ENCODE peak calls at places on chromosomes 16 and 17, in ten cellular contexts. C, K, Y, L, T, P, Z, A, Q and U are unnamed samples.

GRCh38 chr17:65022751-65023421 is 33.7 kb downstream of the GNA13 start:
- DNase-seq in L (no peak), C (no peak), A (no peak), Q (peak), K (no peak), Y (no peak), T (no peak), Z (peak), P (no peak), U (no peak)

GRCh38 chr17:4872786-4873185 is 26.6 kb upstream of the C17orf107 start:
- DNase-seq in Y (no peak), C (no peak), T (no peak), P (no peak), Q (no peak), Z (peak), L (no peak), A (no peak), K (no peak), U (no peak)

GRCh38 chr17:66952031-66952524 is 12.4 kb upstream of the CACNG4 start:
- DNase-seq in Y (peak), Z (no peak), P (no peak), K (peak), T (no peak), Q (peak), L (peak), C (peak), A (no peak), U (no peak)

GRCh38 chr17:74502866-74503265 is 28.4 kb downstream of the CD300LB start:
- DNase-seq in A (peak), C (no peak), P (no peak), L (no peak), Y (peak), T (no peak), Z (no peak), Q (no peak), K (no peak), U (no peak)

GRCh38 chr16:84613408-84614071 is 4.3 kb downstream of the COTL1 start:
- DNase-seq in P (no peak), T (no peak), Z (no peak), A (no peak), Q (no peak), Y (no peak), L (no peak), K (no peak), C (no peak), U (no peak)

GRCh38 chr16:84380405-84380804 is 12.1 kb downstream of the ATP2C2 start:
- DNase-seq in C (no peak), L (no peak), Y (no peak), K (no peak), Q (no peak), P (no peak), A (no peak), Z (no peak), T (no peak), U (peak)

GRCh38 chr17:9239260-9239820 is 218.0 kb downstream of the NTN1 start:
- DNase-seq in L (no peak), K (no peak), A (no peak), T (no peak), Y (no peak), P (no peak), Z (no peak), Q (no peak), C (no peak), U (no peak)

GRCh38 chr17:32275060-32276042 is 9.7 kb downstream of the RHBDL3 start:
- DNase-seq in A (no peak), P (no peak), Y (no peak), L (peak), Q (peak), T (no peak), C (no peak), Z (peak), K (peak), U (no peak)

GRCh38 chr16:54266363-54266955 is 20.1 kb downstream of the IRX3 start:
- DNase-seq in K (no peak), A (no peak), P (no peak), L (no peak), T (no peak), Q (peak), Z (no peak), Y (no peak), C (no peak), U (no peak)

GRCh38 chr16:87538160-87538559 is 45.3 kb upstream of the ZCCHC14 start:
- DNase-seq in P (no peak), Y (no peak), Z (no peak), Q (no peak), C (no peak), A (no peak), L (no peak), T (no peak), K (no peak), U (no peak)

GRCh38 chr17:28842282-28843012 is at the start of gene FAM222B:
- DNase-seq in Q (peak), A (peak), L (no peak), P (peak), Z (peak), K (peak), T (peak), C (peak), Y (peak), U (peak)

GRCh38 chr16:51440096-51440495 is 289.0 kb upstream of the SALL1 start:
- DNase-seq in Y (no peak), C (peak), A (no peak), P (no peak), K (no peak), Z (no peak), L (no peak), T (no peak), Q (no peak), U (no peak)

GRCh38 chr16:17261197-17261858 is 209.4 kb downstream of the XYLT1 start:
- DNase-seq in Z (no peak), C (no peak), Y (no peak), T (no peak), L (no peak), K (no peak), P (no peak), Q (no peak), A (no peak), U (no peak)

GRCh38 chr17:4465786-4466185 is 32.0 kb downstream of the SPNS3 start:
- DNase-seq in P (no peak), L (no peak), Q (no peak), Z (no peak), A (no peak), C (no peak), K (no peak), T (no peak), Y (no peak), U (no peak)

GRCh38 chr17:62790554-62790953 is 17.6 kb downstream of the MARCHF10 start:
- DNase-seq in Z (peak), T (no peak), L (no peak), Q (peak), Y (no peak), A (no peak), K (no peak), P (no peak), C (no peak), U (no peak)

GRCh38 chr17:83099570-83100181 is 20.3 kb downstream of the METRNL start:
- DNase-seq in K (peak), C (peak), A (no peak), T (no peak), Y (no peak), L (no peak), Q (peak), P (no peak), Z (peak), U (no peak)

GRCh38 chr16:30747331-30747730 is 894 bp upstream of the PHKG2 start:
- DNase-seq in K (peak), L (no peak), P (no peak), Z (peak), Y (no peak), T (no peak), C (no peak), Q (no peak), A (no peak), U (no peak)

GRCh38 chr17:81512984-81513668 is 527 bp upstream of the ACTG1 start:
- DNase-seq in P (peak), C (peak), Z (no peak), K (peak), T (no peak), A (peak), L (no peak), Q (peak), Y (peak), U (no peak)

GRCh38 chr16:49349446-49350168 is 24.0 kb upstream of the C16orf78 start:
- DNase-seq in Q (no peak), Y (no peak), Z (no peak), C (no peak), L (no peak), P (no peak), A (no peak), T (no peak), K (no peak), U (no peak)

GRCh38 chr17:76473541-76473985 is 6.2 kb downstream of the AANAT start:
- DNase-seq in A (no peak), P (no peak), C (peak), T (no peak), Q (no peak), K (no peak), Y (no peak), Z (no peak), L (no peak), U (no peak)

GRCh38 chr17:2412561-2413021 is 11.7 kb upstream of the MNT start:
- DNase-seq in Z (peak), Q (peak), C (peak), P (peak), Y (no peak), T (no peak), A (no peak), K (no peak), L (no peak), U (no peak)

GRCh38 chr17:74987909-74988711 is 678 bp downstream of the CDR2L start:
- DNase-seq in Z (peak), A (no peak), T (peak), K (peak), L (no peak), Q (peak), P (peak), Y (peak), C (peak), U (no peak)

GRCh38 chr17:79053251-79053925 is 21.2 kb upstream of the ENGASE start:
- DNase-seq in P (peak), C (no peak), A (no peak), Q (peak), L (no peak), T (peak), Z (peak), K (no peak), Y (no peak), U (no peak)

GRCh38 chr17:6843241-6843890 is 11.8 kb upstream of the TEKT1 start:
- DNase-seq in L (no peak), Z (peak), C (peak), Q (peak), K (peak), Y (no peak), A (no peak), P (no peak), T (no peak), U (peak)

GRCh38 chr16:83744521-83744981 is 63.2 kb upstream of the HSBP1 start:
- DNase-seq in Q (peak), C (no peak), P (peak), A (no peak), L (no peak), Z (no peak), Y (peak), T (no peak), K (peak), U (no peak)

GRCh38 chr16:10625595-10626357 is 45.4 kb upstream of the EMP2 start:
- DNase-seq in L (no peak), Y (no peak), T (no peak), Z (peak), A (no peak), C (no peak), K (peak), Q (no peak), P (no peak), U (no peak)

GRCh38 chr17:75270218-75270965 is 639 bp downstream of the MIF4GD start:
- DNase-seq in L (no peak), Y (peak), T (no peak), C (peak), Q (peak), Z (peak), K (peak), P (peak), A (peak), U (no peak)

GRCh38 chr16:53518550-53519416 is 15.8 kb upstream of the AKTIP start:
- DNase-seq in L (no peak), T (no peak), Y (peak), Z (peak), Q (peak), A (peak), C (no peak), K (no peak), P (no peak), U (peak)

GRCh38 chr16:84319146-84319760 is 24.6 kb downstream of the WFDC1 start:
- DNase-seq in L (no peak), K (no peak), P (peak), C (no peak), Q (no peak), Y (no peak), A (no peak), T (no peak), Z (no peak), U (no peak)

GRCh38 chr16:1877804-1878203 is 5.8 kb upstream of the MEIOB start:
- DNase-seq in P (peak), C (no peak), A (no peak), Y (no peak), T (no peak), L (no peak), Q (no peak), K (no peak), Z (no peak), U (no peak)

GRCh38 chr17:44780845-44781480 is 22.2 kb downstream of the ADAM11 start:
- DNase-seq in A (no peak), Z (no peak), T (no peak), K (no peak), Q (no peak), P (no peak), Y (no peak), L (no peak), C (no peak), U (no peak)

GRCh38 chr16:70738083-70738977 is 52.5 kb upstream of the MTSS2 start:
- DNase-seq in Q (peak), Z (peak), P (peak), A (peak), L (no peak), T (no peak), C (peak), Y (peak), K (peak), U (no peak)

GRCh38 chr17:48623583-48623982 is 2.6 kb downstream of the HOXB9 start:
- DNase-seq in C (no peak), L (no peak), P (no peak), A (no peak), K (no peak), Y (no peak), Q (no peak), T (no peak), Z (no peak), U (no peak)

GRCh38 chr17:66988069-66988798 is 23.7 kb downstream of the CACNG4 start:
- DNase-seq in Y (no peak), T (no peak), A (no peak), Z (no peak), C (peak), Q (no peak), P (no peak), L (no peak), K (no peak), U (no peak)

GRCh38 chr16:89443727-89444084 is 46.7 kb downstream of the ANKRD11 start:
- DNase-seq in A (no peak), P (no peak), L (no peak), Q (no peak), Y (peak), K (no peak), C (no peak), T (no peak), Z (no peak), U (no peak)

GRCh38 chr17:39979865-39980401 is 674 bp upstream of the PSMD3 start:
- DNase-seq in L (no peak), K (peak), Z (no peak), T (no peak), Y (no peak), A (no peak), P (no peak), Q (peak), C (peak), U (peak)

GRCh38 chr16:81095653-81095952 is 592 bp downstream of the GCSH start:
- DNase-seq in P (no peak), L (no peak), K (no peak), Q (no peak), Z (no peak), T (no peak), A (no peak), C (no peak), Y (no peak), U (no peak)

GRCh38 chr17:56679767-56680422 is 86.4 kb downstream of the NOG start:
- DNase-seq in Z (no peak), A (no peak), L (no peak), K (no peak), T (no peak), C (no peak), Y (no peak), P (no peak), Q (no peak), U (peak)

GRCh38 chr16:67216612-67217490 is 10.1 kb upstream of the TMEM208 start:
- DNase-seq in L (no peak), P (no peak), Z (peak), A (no peak), K (no peak), Y (no peak), C (no peak), Q (no peak), T (no peak), U (no peak)

DNA sequence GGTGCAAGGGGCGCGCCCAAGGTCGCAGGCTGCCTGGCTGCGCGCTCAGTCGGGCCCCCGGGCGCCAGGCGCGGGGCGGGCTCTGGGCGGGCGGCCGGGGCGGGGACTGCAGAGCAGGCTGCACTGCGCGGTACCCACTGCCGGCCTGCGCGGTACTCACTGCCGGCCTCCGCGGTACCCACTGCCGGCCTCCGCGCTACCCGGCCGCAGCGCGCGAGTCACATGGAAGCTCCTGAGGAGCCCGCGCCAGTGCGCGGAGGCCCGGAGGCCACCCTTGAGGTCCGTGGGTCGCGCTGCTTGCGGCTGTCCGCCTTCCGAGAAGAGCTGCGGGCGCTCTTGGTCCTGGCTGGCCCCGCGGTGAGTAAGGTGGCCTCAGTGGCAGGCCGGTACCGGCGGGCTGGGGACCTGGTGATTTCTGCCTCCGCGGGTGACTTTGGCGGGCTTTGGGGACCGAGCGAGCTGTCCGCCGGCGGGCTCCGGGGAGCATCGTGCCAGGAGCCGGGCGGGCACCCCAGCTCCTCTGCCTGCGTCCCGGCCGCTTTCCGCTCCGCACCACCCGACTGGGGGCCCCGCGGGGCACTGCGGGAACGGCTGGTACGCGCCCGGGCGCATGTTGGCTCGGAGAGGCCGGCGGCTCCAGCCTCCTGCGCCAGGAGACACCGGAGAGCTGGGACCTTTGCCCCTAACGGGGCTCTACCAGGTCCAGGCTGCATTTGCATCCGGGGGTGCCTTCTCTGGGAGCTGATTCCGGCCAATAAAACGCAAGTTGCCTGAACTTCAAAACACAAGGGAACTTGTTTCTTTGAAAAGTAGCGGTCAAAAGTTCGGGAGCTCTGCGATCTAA is at the start of gene SLC47A1:
- DNase-seq in K (peak), A (no peak), C (peak), Y (no peak), P (no peak), T (no peak), Q (peak), L (no peak), Z (peak), U (no peak)
- H3K4me3 ChIP-seq in K (peak), A (peak), C (peak), Y (peak), P (peak), T (peak), Q (peak), L (peak), Z (peak), U (no peak)

GRCh38 chr16:3950343-3951193 is 70.1 kb upstream of the CREBBP start:
- DNase-seq in Q (peak), Z (peak), K (peak), Y (peak), L (no peak), A (no peak), T (no peak), C (no peak), P (peak), U (no peak)
- H3K4me3 ChIP-seq in Q (peak), Z (peak), K (no peak), Y (peak), L (peak), A (no peak), T (no peak), C (no peak), P (peak), U (no peak)

GRCh38 chr16:56633535-56633934 is 1.1 kb downstream of the MT1M start:
- DNase-seq in T (no peak), L (no peak), Z (no peak), K (no peak), Q (no peak), P (no peak), A (no peak), C (no peak), Y (no peak), U (no peak)
- H3K4me3 ChIP-seq in T (peak), L (no peak), Z (no peak), K (no peak), Q (peak), P (peak), A (no peak), C (no peak), Y (peak), U (no peak)

GRCh38 chr16:75506107-75506506 is 10.9 kb upstream of the CHST6 start:
- DNase-seq in A (no peak), P (no peak), Q (no peak), Z (no peak), C (no peak), K (no peak), T (no peak), Y (no peak), L (no peak), U (no peak)

GRCh38 chr16:75502916-75503605 is 7.8 kb upstream of the CHST6 start:
- DNase-seq in Z (no peak), P (no peak), Y (no peak), L (no peak), T (no peak), C (no peak), A (no peak), K (no peak), Q (no peak), U (no peak)

GRCh38 chr16:75501359-75501758 is 6.1 kb upstream of the CHST6 start:
- DNase-seq in Z (no peak), T (no peak), C (no peak), P (no peak), Q (no peak), Y (no peak), K (no peak), A (no peak), L (no peak), U (no peak)

DNA sequence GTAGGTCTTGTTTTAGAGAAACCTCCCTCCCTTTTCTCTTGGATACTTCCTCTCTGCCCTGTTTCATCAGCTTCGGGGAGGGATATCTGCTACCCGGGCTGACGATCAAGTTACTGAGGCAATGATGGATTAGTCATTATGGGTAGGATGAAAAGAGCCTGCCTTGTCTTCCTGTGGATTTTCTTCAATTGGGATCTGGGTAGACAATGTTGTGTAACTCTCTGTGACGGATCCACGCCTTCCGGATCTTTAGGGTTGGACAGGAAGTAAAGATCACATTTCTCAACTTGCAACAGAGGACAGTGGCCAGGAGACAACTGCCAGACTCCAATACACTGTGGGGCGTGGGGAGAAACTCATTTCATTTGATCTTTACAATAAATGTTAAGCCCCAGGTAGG is 11.3 kb upstream of the CHST6 start:
- DNase-seq in P (peak), Y (peak), Q (peak), C (no peak), K (no peak), T (no peak), A (no peak), Z (peak), L (no peak), U (no peak)
- H3K4me3 ChIP-seq in P (no peak), Y (no peak), Q (peak), C (no peak), K (no peak), T (no peak), A (no peak), Z (no peak), L (no peak), U (no peak)

GRCh38 chr16:68470461-68471150 is 22.3 kb upstream of the SMPD3 start:
- DNase-seq in Y (no peak), Z (no peak), L (no peak), C (no peak), Q (no peak), P (no peak), K (no peak), T (no peak), A (peak), U (no peak)
- H3K4me3 ChIP-seq in Y (peak), Z (no peak), L (no peak), C (no peak), Q (peak), P (no peak), K (no peak), T (peak), A (peak), U (peak)